ENCODE peak calls at places on chromosomes 5 and 9, in six cellular contexts. S is H9, F is fibroblast of lung, P is Panc1, Q is WTC11, L is cardiac fibroblast. K is an unnamed sample.

GRCh38 chr9:121815084-121815483 is 163.7 kb downstream of the DAB2IP start:
- DNase-seq in L (no peak), S (no peak), F (no peak), P (no peak), Q (no peak), K (no peak)

GRCh38 chr5:61397238-61397637 is 65.2 kb downstream of the ZSWIM6 start:
- DNase-seq in Q (no peak), L (no peak), S (no peak), P (no peak), F (no peak), K (no peak)

GRCh38 chr5:41885286-41885685 is 15.1 kb upstream of the OXCT1 start:
- DNase-seq in P (no peak), F (no peak), S (no peak), L (no peak), Q (no peak), K (no peak)

GRCh38 chr5:95960802-95961616 is 642 bp downstream of the ELL2 start:
- DNase-seq in Q (peak), P (peak), S (peak), F (peak), L (peak), K (no peak)

GRCh38 chr5:143923634-143924265 is 111.8 kb downstream of the HMHB1 start:
- DNase-seq in F (peak), P (no peak), S (no peak), L (peak), Q (no peak), K (no peak)

GRCh38 chr5:170307575-170308465 is 10.2 kb upstream of the LCP2 start:
- DNase-seq in S (no peak), L (peak), P (peak), F (peak), Q (no peak), K (peak)

GRCh38 chr5:132479812-132480441 is 10.6 kb downstream of the IRF1 start:
- DNase-seq in L (no peak), S (no peak), F (no peak), Q (no peak), P (no peak), K (no peak)

GRCh38 chr5:168663276-168664004 is 84.3 kb upstream of the PANK3 start:
- DNase-seq in S (no peak), L (no peak), Q (no peak), F (no peak), P (no peak), K (no peak)

GRCh38 chr9:36928210-36928609 is 105.9 kb downstream of the PAX5 start:
- DNase-seq in Q (no peak), F (no peak), P (no peak), S (no peak), L (no peak), K (no peak)

GRCh38 chr5:170006016-170006415 is 25.7 kb upstream of the INSYN2B start:
- DNase-seq in S (no peak), P (no peak), F (no peak), L (peak), Q (no peak), K (peak)

GRCh38 chr5:129046151-129046550 is 48.4 kb upstream of the ISOC1 start:
- DNase-seq in P (no peak), S (no peak), F (peak), Q (no peak), L (no peak), K (no peak)

GRCh38 chr5:127084656-127085055 is 11.4 kb upstream of the C5orf63 start:
- DNase-seq in F (no peak), Q (no peak), S (no peak), L (no peak), P (no peak), K (no peak)

GRCh38 chr9:68981825-68982224 is 32.1 kb downstream of the PRKACG start:
- DNase-seq in F (no peak), L (no peak), P (no peak), S (no peak), Q (no peak), K (no peak)

GRCh38 chr5:82858453-82859043 is 218.6 kb downstream of the TMEM167A start:
- DNase-seq in L (no peak), S (no peak), P (no peak), Q (no peak), F (no peak), K (no peak)

GRCh38 chr5:113204525-113205161 is 228.0 kb downstream of the DCP2 start:
- DNase-seq in Q (no peak), P (no peak), F (peak), L (peak), S (no peak), K (no peak)

GRCh38 chr9:16824545-16825041 is 45.9 kb downstream of the BNC2 start:
- DNase-seq in P (no peak), F (peak), S (peak), Q (no peak), L (peak), K (peak)

GRCh38 chr9:77421506-77422265 is 226.4 kb downstream of the GNA14 start:
- DNase-seq in S (no peak), P (no peak), L (no peak), Q (no peak), F (no peak), K (no peak)

GRCh38 chr5:18466731-18467130 is 832.5 kb downstream of the TAF11L14 start:
- DNase-seq in F (no peak), P (no peak), L (no peak), Q (no peak), S (no peak), K (no peak)

GRCh38 chr9:20760246-20760901 is 76.3 kb downstream of the FOCAD start:
- DNase-seq in F (no peak), Q (no peak), P (no peak), S (no peak), L (peak), K (no peak)

GRCh38 chr5:143495124-143495523 is 91.6 kb upstream of the NR3C1 start:
- DNase-seq in L (peak), P (no peak), F (peak), S (no peak), Q (no peak), K (no peak)

GRCh38 chr5:79143684-79144379 is 32.2 kb downstream of the BHMT start:
- DNase-seq in Q (no peak), S (no peak), F (peak), P (no peak), L (no peak), K (peak)

GRCh38 chr9:4305586-4305985 is 5.7 kb upstream of the GLIS3 start:
- DNase-seq in F (no peak), S (no peak), P (no peak), L (no peak), Q (no peak), K (no peak)

GRCh38 chr5:102617187-102617856 is 118.5 kb upstream of the SLCO6A1 start:
- DNase-seq in F (peak), P (no peak), L (no peak), S (no peak), Q (no peak), K (no peak)

GRCh38 chr9:124855944-124856773 is 2.9 kb downstream of the WDR38 start:
- DNase-seq in S (peak), L (no peak), Q (peak), F (no peak), P (no peak), K (no peak)

GRCh38 chr5:52840286-52841050 is 52.8 kb downstream of the ITGA1 start:
- DNase-seq in P (no peak), L (peak), F (peak), S (no peak), Q (no peak), K (no peak)

GRCh38 chr9:130677252-130677651 is 12.9 kb downstream of the PRDM12 start:
- DNase-seq in P (no peak), Q (no peak), L (no peak), S (no peak), F (no peak), K (no peak)
- TF ChIP-seq CTCF in P (no peak), Q (no peak), L (no peak), S (no peak), F (no peak), K (no peak)

DNA sequence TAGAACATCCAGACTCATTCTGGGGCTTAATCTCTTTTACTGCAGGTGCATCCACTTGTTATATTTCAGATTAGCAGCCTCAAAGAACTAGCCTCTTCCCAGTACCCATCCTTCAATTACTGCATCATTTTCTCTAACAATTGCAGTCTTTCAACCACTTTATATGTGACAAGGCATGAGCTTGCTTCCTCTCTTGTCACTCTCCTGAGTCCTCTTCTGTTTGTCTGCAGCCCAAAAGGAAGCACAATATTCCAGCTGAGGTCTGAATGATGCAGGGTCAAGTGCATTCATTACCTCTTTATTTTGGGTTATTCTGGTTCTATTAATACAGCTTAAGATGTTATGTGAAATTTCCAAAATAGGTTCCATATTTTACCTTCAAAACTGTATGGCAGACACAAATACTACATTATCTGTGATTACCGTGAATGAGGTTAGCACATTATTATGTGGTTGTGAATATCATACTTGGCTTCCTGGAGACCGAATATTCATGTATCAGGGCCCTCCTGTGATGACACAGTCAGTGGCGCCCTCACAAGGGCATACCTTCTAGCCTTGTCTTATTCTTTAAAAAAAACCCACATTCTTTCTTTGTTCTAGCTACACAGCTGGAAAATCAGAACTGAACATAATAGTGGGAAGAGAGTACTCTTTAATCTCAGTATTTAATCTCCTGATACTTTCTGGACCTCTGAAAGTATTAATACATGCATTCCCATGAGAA is 323.8 kb downstream of the PDE4D start:
- DNase-seq in L (no peak), P (no peak), S (no peak), Q (no peak), F (no peak), K (no peak)
- TF ChIP-seq CTCF in L (no peak), P (no peak), S (peak), Q (no peak), F (no peak), K (no peak)

GRCh38 chr5:131285637-131286399 is 22.0 kb downstream of the CDC42SE2 start:
- DNase-seq in L (no peak), S (no peak), Q (no peak), P (no peak), F (no peak), K (no peak)
- TF ChIP-seq CTCF in L (no peak), S (no peak), Q (no peak), P (no peak), F (no peak), K (no peak)

GRCh38 chr9:135478858-135479468 is 619 bp upstream of the PPP1R26 start:
- DNase-seq in S (peak), P (no peak), Q (peak), F (peak), L (peak), K (no peak)
- TF ChIP-seq CTCF in S (no peak), P (peak), Q (no peak), F (no peak), L (peak), K (no peak)

DNA sequence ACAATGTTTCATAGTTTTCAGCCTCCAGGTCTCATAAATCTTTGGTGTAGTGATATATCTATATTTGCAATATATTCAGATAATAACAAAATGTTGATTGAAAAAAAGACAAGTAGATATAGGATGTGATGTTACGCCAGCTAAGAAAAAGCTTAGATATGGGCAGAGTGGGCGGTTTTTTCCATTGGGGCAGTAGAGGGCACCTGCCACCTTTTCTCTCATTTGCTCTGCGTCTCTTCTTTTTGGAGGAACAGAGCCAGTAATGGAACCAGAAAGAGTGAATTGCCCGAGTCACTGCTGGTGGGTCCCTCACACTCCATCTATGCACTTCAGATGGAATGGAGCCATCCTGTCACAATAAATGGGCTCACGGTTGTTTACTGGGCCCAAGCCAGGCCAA is 62.1 kb upstream of the FANCC start:
- DNase-seq in F (no peak), Q (no peak), L (no peak), P (no peak), S (no peak), K (no peak)
- TF ChIP-seq CTCF in F (no peak), Q (no peak), L (no peak), P (peak), S (peak), K (no peak)

DNA sequence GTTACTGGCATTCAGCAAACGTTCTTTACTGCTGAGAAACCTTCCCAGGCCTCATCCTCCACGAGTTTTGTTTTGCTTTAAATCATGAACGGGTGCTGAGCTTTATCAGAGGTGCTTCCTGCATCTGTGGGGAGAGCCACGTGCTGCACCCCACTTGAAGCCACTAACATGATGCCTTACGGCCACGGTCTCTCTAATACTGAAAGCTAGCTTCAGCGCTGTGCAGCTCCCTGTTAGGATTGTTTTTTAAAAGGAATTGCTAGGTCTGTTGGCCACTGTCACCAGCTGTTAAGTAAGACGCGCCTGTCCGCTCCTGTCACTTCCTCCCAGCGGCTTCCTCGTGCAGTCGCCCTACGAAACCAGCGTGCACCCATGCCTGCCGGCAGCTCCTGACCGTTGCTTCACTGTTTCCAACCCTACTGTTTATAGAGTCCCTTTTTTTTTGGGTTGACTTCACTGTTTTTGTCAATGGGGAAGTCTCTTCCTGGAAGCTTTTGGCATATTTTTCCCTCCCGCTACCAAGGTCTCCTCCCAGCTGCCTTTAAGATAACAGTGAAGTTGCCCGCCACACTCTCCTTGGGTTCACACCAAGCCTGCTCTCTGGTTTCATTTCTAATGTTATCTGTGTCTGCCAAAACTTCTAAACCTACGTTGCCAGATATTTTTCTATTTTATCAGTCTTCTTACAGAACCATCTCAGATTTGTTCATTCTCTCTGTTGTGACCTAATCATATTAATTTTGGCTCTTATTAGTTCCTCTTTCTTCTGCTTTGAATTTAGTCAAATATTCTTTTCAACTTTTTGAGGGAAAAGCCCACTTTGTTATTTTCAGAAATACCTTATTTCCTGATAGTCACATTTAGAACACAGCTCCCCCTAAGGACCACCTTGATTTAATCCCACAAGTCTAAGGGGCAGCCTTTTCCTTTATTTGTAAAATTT is 20.2 kb downstream of the LPCAT1 start:
- DNase-seq in F (peak), Q (no peak), L (peak), S (no peak), P (no peak), K (no peak)
- TF ChIP-seq CTCF in F (no peak), Q (no peak), L (no peak), S (peak), P (no peak), K (no peak)

DNA sequence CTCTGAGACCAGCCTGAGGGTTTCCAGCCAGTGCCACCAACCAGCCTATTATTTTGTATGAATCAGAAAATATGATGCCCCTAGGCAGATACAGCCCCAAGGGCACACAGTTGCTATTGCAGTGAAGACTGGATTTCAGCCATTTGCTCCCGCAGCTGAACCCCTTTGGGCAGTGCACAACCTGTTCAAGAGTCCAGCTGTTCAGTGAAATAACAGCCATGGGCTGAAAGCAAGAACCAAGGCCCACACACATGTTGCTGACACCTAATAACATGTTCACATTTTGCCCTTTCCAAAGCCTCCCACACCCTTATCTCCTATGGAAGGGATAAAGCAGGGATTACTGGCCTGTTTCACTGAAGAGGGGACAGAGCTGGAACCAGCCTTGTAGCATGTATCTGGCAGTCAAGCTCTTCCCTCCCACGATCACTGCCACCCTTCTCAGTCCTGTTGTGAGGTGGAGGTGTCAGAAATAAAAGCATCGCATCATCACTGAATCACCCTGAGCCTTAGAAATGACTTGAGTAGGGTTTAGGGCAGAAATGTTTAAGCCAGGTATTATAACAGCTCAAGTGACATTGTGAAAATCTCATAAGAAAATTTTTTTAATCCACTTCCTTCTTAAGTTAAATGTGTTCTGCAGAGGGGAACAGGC is 137.1 kb upstream of the FSTL4 start:
- DNase-seq in L (no peak), P (no peak), S (no peak), F (no peak), Q (no peak), K (no peak)
- TF ChIP-seq CTCF in L (no peak), P (no peak), S (no peak), F (no peak), Q (no peak), K (no peak)

GRCh38 chr9:104795082-104795481 is 31.2 kb downstream of the NIPSNAP3B start:
- DNase-seq in L (peak), S (no peak), Q (no peak), F (peak), P (no peak), K (no peak)
- TF ChIP-seq CTCF in L (no peak), S (no peak), Q (no peak), F (no peak), P (no peak), K (no peak)

GRCh38 chr5:92838253-92838652 is 742.8 kb downstream of the NR2F1-AS1 start:
- DNase-seq in L (peak), S (peak), P (no peak), F (no peak), Q (no peak), K (no peak)
- TF ChIP-seq CTCF in L (no peak), S (peak), P (peak), F (no peak), Q (no peak), K (no peak)

GRCh38 chr9:22054076-22054475 is 45.0 kb upstream of the CDKN2B start:
- DNase-seq in P (no peak), F (no peak), Q (no peak), S (no peak), L (no peak), K (no peak)
- TF ChIP-seq CTCF in P (no peak), F (no peak), Q (no peak), S (no peak), L (no peak), K (no peak)

K was measured in HFF-Myc.